ENCODE peak calls at places on chromosome 10, in eight cellular contexts. K, G, V, B, F, P, Z and L are unnamed samples.

GRCh38 chr10:25294032-25294926 is 119.5 kb downstream of the GPR158 start:
- DNase-seq in K (no peak), G (peak; percentile 72), V (no peak), B (no peak), F (peak; percentile 2), P (no peak), Z (peak; percentile 71), L (no peak)

GRCh38 chr10:127913368-127913759 is 6.5 kb downstream of the PTPRE start:
- DNase-seq in K (no peak), G (no peak), V (no peak), B (no peak), F (no peak), P (no peak), Z (no peak), L (no peak)

GRCh38 chr10:89086801-89087513 is 96.4 kb downstream of the FAS start:
- DNase-seq in K (no peak), G (peak; percentile 33), V (peak; percentile 69), B (no peak), F (peak; percentile 70), P (no peak), Z (no peak), L (peak; percentile 69)

GRCh38 chr10:17428616-17429097 is 25.7 kb downstream of the ST8SIA6 start:
- DNase-seq in K (no peak), G (no peak), V (no peak), B (no peak), F (no peak), P (peak; percentile 54), Z (no peak), L (no peak)

GRCh38 chr10:8054498-8055407 is at the start of gene GATA3:
- DNase-seq in K (peak; percentile 82), G (peak; percentile 81), V (peak; percentile 19), B (no peak), F (peak; percentile 92), P (peak; percentile 82), Z (no peak), L (no peak)

GRCh38 chr10:102312683-102313082 is 67.4 kb downstream of the GBF1 start:
- DNase-seq in K (no peak), G (peak; percentile 55), V (no peak), B (no peak), F (peak; percentile 24), P (no peak), Z (no peak), L (no peak)

GRCh38 chr10:69451209-69451783 is at the start of gene TSPAN15:
- DNase-seq in K (peak; percentile 96), G (peak; percentile 72), V (peak; percentile 91), B (peak; percentile 94), F (peak; percentile 86), P (peak; percentile 76), Z (peak; percentile 75), L (peak; percentile 83)

GRCh38 chr10:68981074-68981473 is 7.5 kb upstream of the KIFBP start:
- DNase-seq in K (no peak), G (no peak), V (no peak), B (no peak), F (peak; percentile 37), P (no peak), Z (no peak), L (no peak)

GRCh38 chr10:71484352-71484751 is 87.6 kb downstream of the CDH23 start:
- DNase-seq in K (peak; percentile 24), G (no peak), V (no peak), B (no peak), F (no peak), P (no peak), Z (no peak), L (no peak)

GRCh38 chr10:132938472-132939329 is 3.7 kb downstream of the CFAP46 start:
- DNase-seq in K (peak; percentile 59), G (no peak), V (no peak), B (no peak), F (no peak), P (no peak), Z (no peak), L (no peak)

GRCh38 chr10:87865201-87866025 is 2.0 kb downstream of the PTEN start:
- DNase-seq in K (no peak), G (peak; percentile 12), V (no peak), B (no peak), F (no peak), P (no peak), Z (no peak), L (no peak)

GRCh38 chr10:20302033-20302432 is 485.8 kb downstream of the PLXDC2 start:
- DNase-seq in K (no peak), G (no peak), V (no peak), B (no peak), F (no peak), P (no peak), Z (no peak), L (no peak)

GRCh38 chr10:6108631-6109443 is 20.0 kb downstream of the RBM17 start:
- DNase-seq in K (peak; percentile 64), G (peak; percentile 36), V (peak; percentile 21), B (no peak), F (peak; percentile 70), P (peak; percentile 22), Z (peak; percentile 13), L (no peak)

GRCh38 chr10:61564444-61564843 is 98.3 kb upstream of the CABCOCO1 start:
- DNase-seq in K (no peak), G (no peak), V (no peak), B (no peak), F (no peak), P (no peak), Z (no peak), L (no peak)

GRCh38 chr10:126336786-126337185 is 51.5 kb downstream of the ADAM12 start:
- DNase-seq in K (no peak), G (peak; percentile 86), V (no peak), B (no peak), F (peak; percentile 43), P (no peak), Z (no peak), L (no peak)

GRCh38 chr10:71547841-71548493 is 151.2 kb downstream of the CDH23 start:
- DNase-seq in K (peak; percentile 90), G (peak; percentile 58), V (peak; percentile 19), B (no peak), F (peak; percentile 73), P (no peak), Z (no peak), L (no peak)

GRCh38 chr10:14173706-14174594 is 156.8 kb downstream of the FRMD4A start:
- DNase-seq in K (peak; percentile 44), G (peak; percentile 17), V (peak; percentile 18), B (no peak), F (peak; percentile 31), P (no peak), Z (no peak), L (no peak)

GRCh38 chr10:97596101-97597055 is 6.9 kb downstream of the C10orf62 start:
- DNase-seq in K (no peak), G (peak; percentile 95), V (peak; percentile 70), B (no peak), F (peak; percentile 90), P (no peak), Z (peak; percentile 65), L (peak; percentile 82)

DNA sequence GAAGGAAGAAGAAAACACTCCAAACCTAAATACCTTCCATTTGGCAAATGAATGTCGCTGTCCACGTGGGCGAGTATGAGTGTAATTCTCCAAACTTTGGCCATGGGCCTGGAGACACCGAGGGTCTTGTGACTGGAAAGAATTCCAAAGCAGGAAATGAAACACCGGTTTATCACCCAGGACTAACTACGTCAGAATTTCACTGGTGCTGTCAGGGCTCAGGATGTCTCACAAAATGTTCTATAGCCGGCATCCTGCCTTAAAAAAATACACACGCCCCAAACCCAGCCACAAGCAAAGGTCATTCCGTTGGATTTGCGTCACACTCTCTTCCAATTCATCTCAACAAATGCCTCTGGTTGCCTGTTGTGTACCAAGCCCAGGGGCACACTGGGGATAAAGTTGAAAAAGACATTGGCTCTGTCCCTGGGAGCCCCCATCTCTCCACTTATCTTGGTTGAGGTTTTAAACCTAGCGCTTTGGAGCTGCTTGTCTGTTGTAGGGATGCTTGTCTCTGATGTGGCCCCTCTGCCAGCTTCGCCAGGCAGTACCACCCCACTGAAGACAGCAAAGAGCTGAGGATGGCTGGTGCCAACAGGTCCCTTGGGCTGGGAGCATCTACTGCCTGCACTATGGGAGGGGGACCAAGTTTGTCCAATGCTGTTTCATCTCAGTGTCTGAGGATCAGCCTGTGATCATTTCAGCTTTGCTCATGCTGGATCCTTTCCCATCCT is 31.2 kb downstream of the GSTO2 start:
- DNase-seq in K (no peak), G (peak; percentile 99), V (peak; percentile 25), B (no peak), F (peak; percentile 95), P (no peak), Z (no peak), L (peak; percentile 78)
- H3K27ac ChIP-seq in K (no peak overlapping the region), G (peak overlapping the region; percentile 98), V (peak overlapping the region; percentile 33), B (no peak overlapping the region), F (peak overlapping the region; percentile 47), P (no peak overlapping the region), Z (no peak overlapping the region), L (peak overlapping the region; percentile 88)

DNA sequence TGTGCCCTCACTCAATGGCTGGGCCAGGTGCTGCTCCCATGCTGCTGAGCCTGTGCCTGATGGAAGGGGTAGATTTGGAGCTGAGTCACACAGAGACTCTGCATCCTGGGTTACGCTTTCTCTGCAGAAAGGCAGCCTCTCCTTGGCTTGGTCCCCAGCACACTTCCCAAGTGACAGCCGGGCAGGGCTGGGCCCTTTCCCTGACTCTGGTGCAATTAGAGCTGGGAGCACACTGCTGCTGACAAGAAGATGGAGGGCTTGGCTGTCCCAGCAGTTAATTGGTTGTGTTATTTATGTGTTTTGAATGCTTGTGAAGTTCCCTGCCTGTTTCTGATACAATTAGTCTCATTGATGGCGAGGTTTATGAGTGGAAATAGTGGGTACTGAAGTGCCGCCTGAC is 123.6 kb downstream of the TCERG1L start:
- DNase-seq in K (no peak), G (no peak), V (no peak), B (no peak), F (no peak), P (no peak), Z (no peak), L (no peak)
- H3K27ac ChIP-seq in K (no peak overlapping the region), G (no peak overlapping the region), V (no peak overlapping the region), B (no peak overlapping the region), F (no peak overlapping the region), P (no peak overlapping the region), Z (no peak overlapping the region), L (no peak overlapping the region)

GRCh38 chr10:596725-597345 is 92.6 kb downstream of the DIP2C start:
- DNase-seq in K (no peak), G (no peak), V (no peak), B (no peak), F (no peak), P (no peak), Z (no peak), L (no peak)

GRCh38 chr10:600234-600633 is 89.2 kb downstream of the DIP2C start:
- DNase-seq in K (no peak), G (no peak), V (no peak), B (no peak), F (no peak), P (no peak), Z (no peak), L (no peak)

GRCh38 chr10:599767-600166 is 89.7 kb downstream of the DIP2C start:
- DNase-seq in K (no peak), G (no peak), V (no peak), B (no peak), F (no peak), P (no peak), Z (no peak), L (no peak)

GRCh38 chr10:597976-598375 is 91.5 kb downstream of the DIP2C start:
- DNase-seq in K (no peak), G (no peak), V (no peak), B (no peak), F (no peak), P (no peak), Z (no peak), L (no peak)

GRCh38 chr10:598415-599170 is 90.9 kb downstream of the DIP2C start:
- DNase-seq in K (no peak), G (peak; percentile 99), V (no peak), B (no peak), F (peak; percentile 96), P (no peak), Z (no peak), L (no peak)
- H3K27ac ChIP-seq in K (no peak overlapping the region), G (peak overlapping the region; percentile 64), V (no peak overlapping the region), B (no peak overlapping the region), F (peak overlapping the region; percentile 99), P (no peak overlapping the region), Z (no peak overlapping the region), L (no peak overlapping the region)

GRCh38 chr10:106563384-106563783 is 601.1 kb downstream of the SORCS1 start:
- DNase-seq in K (no peak), G (no peak), V (no peak), B (no peak), F (no peak), P (no peak), Z (no peak), L (no peak)
- H3K27ac ChIP-seq in K (no peak overlapping the region), G (no peak overlapping the region), V (no peak overlapping the region), B (no peak overlapping the region), F (no peak overlapping the region), P (no peak overlapping the region), Z (no peak overlapping the region), L (no peak overlapping the region)